ENCODE peak calls at places on chromosomes 16 and 17, in five cellular contexts. O is adrenal gland, T is heart left ventricle, Y is GM06990, K is fibroblast of mammary gland. V is an unnamed sample.

GRCh38 chr17:78883090-78883532 is 19.9 kb downstream of the CEP295NL start:
- DNase-seq in O (no peak), T (no peak), Y (no peak), K (peak), V (no peak)

GRCh38 chr17:46782250-46782953 is 36.1 kb downstream of the WNT3 start:
- DNase-seq in O (no peak), T (no peak), Y (no peak), K (no peak), V (no peak)

GRCh38 chr16:69481901-69482341 is 57.5 kb downstream of the CYB5B start:
- DNase-seq in O (peak), T (peak), Y (no peak), K (peak), V (no peak)

GRCh38 chr17:45231481-45232116 is 9.9 kb downstream of the FMNL1 start:
- DNase-seq in O (no peak), T (no peak), Y (no peak), K (no peak), V (no peak)

GRCh38 chr17:17408236-17408794 is 68.5 kb upstream of the MED9 start:
- DNase-seq in O (no peak), T (no peak), Y (no peak), K (peak), V (no peak)

GRCh38 chr17:21379080-21379711 is 3.0 kb downstream of the KCNJ12 start:
- DNase-seq in O (no peak), T (peak), Y (no peak), K (no peak), V (no peak)

GRCh38 chr17:73188011-73188410 is 4.8 kb upstream of the COG1 start:
- DNase-seq in O (no peak), T (no peak), Y (no peak), K (peak), V (no peak)

GRCh38 chr17:16380640-16381495 is at the start of gene UBB:
- DNase-seq in O (peak), T (peak), Y (peak), K (peak), V (peak)

GRCh38 chr17:66040402-66040801 is 151.5 kb downstream of the CEP112 start:
- DNase-seq in O (no peak), T (no peak), Y (no peak), K (no peak), V (no peak)

GRCh38 chr17:73683788-73684582 is 39.7 kb upstream of the SDK2 start:
- DNase-seq in O (no peak), T (no peak), Y (no peak), K (no peak), V (no peak)

GRCh38 chr16:66954097-66954659 is 6.9 kb upstream of the CES3 start:
- DNase-seq in O (peak), T (no peak), Y (no peak), K (peak), V (no peak)

GRCh38 chr17:47278561-47278960 is 24.9 kb downstream of the ITGB3 start:
- DNase-seq in O (no peak), T (no peak), Y (no peak), K (no peak), V (no peak)

GRCh38 chr17:32936894-32937500 is 9.0 kb downstream of the TMEM98 start:
- DNase-seq in O (peak), T (peak), Y (peak), K (peak), V (peak)

GRCh38 chr17:75891605-75892555 is 4.9 kb downstream of the TRIM65 start:
- DNase-seq in O (no peak), T (no peak), Y (no peak), K (no peak), V (no peak)

GRCh38 chr16:60203525-60204124 is 1469.5 kb upstream of the GOT2 start:
- DNase-seq in O (no peak), T (no peak), Y (no peak), K (peak), V (no peak)
- TF ChIP-seq CTCF in O (peak), T (peak), Y (peak), K (peak), V (no peak)

DNA sequence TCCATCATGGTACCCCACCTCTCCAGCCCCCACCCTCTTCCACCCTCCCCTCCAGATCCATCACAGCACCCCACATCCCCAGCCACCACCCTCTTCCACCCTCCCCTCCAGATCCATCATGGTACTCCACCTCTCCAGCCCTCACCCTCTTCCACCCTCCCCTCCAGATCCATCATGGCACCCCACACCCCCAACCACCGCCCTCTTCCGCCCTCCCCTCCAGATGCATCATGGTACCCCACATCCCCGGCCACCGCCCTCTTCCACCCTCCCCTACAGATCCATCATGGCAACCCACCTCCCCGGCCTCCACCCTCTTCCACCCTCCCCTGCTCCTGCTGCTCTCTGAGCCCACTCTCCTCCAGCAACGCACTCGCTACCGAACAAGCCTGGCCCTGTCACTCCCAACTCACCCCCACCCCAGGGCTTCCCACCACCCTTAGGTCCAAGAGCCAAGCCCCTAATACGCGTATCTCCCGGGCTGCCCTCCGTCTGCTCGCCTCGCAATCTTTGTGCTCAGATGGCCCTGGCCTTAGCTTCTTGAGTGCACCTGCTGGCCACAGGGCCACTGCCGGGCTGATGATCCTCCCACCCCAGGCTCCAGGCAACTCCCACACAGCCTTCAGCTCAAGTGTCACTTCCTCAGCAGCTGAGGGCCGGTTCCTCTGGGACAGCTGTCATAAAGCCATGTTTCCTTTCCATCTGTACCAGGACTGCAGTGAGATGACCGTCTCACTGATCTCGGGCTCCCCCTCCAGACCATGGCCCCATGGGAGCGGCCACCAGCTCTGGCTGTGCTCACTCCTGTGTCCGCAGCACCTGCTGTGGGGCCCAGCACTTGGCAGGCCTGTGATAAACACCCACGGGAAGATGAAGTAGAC is 25.5 kb downstream of the KDM8 start:
- DNase-seq in O (no peak), T (peak), Y (no peak), K (no peak), V (no peak)
- TF ChIP-seq CTCF in O (no peak), T (no peak), Y (no peak), K (no peak), V (no peak)

GRCh38 chr16:68084504-68085258 is 489 bp upstream of the NFATC3 start:
- DNase-seq in O (peak), T (peak), Y (peak), K (peak), V (peak)
- TF ChIP-seq CTCF in O (peak), T (no peak), Y (peak), K (no peak), V (no peak)

GRCh38 chr16:57609541-57610401 is 18.7 kb upstream of the ADGRG1 start:
- DNase-seq in O (peak), T (no peak), Y (peak), K (no peak), V (peak)
- TF ChIP-seq CTCF in O (no peak), T (no peak), Y (peak), K (no peak), V (peak)

DNA sequence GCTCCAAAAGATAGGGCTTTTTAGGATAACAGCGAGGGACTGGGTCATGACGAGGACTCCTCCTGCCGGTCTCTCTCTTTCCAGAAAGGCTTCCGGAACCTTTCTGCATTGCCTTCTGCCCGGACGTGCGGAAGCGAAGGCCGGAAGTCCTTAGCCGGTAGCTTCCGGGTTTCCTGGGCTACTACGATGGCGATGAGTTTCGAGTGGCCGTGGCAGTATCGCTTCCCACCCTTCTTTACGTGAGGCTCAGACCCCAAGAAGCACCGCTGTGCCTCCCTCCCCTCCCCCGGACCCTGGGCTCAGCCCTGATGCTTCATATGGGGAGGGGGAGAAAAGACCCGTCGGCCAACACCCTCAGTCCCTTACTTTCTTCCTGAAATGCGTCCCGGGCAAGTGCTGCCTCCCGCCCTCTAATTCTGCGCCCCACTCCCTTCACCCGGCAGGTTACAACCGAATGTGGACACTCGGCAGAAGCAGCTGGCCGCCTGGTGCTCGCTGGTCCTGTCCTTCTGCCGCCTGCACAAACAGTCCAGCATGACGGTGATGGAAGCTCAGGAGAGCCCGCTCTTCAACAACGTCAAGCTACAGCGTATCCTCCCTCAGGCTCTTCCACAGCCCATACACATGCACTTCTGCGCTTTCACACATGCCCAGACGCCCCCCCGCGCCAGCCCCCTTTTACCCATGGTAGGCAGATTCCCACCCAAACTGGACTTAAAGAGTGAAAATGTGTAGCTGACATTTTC is at the start of gene VPS25:
- DNase-seq in O (peak), T (peak), Y (peak), K (peak), V (peak)
- TF ChIP-seq CTCF in O (no peak), T (no peak), Y (peak), K (peak), V (no peak)

GRCh38 chr17:77111916-77112315 is 28.9 kb upstream of the SEC14L1 start:
- DNase-seq in O (no peak), T (no peak), Y (no peak), K (no peak), V (no peak)

GRCh38 chr17:77107506-77108433 is 33.0 kb upstream of the SEC14L1 start:
- DNase-seq in O (no peak), T (no peak), Y (peak), K (no peak), V (peak)

GRCh38 chr17:77110006-77110374 is 30.8 kb upstream of the SEC14L1 start:
- DNase-seq in O (no peak), T (no peak), Y (peak), K (no peak), V (no peak)

GRCh38 chr17:77106874-77107358 is 33.9 kb upstream of the SEC14L1 start:
- DNase-seq in O (no peak), T (no peak), Y (peak), K (no peak), V (no peak)

GRCh38 chr17:77109159-77110005 is 31.4 kb upstream of the SEC14L1 start:
- DNase-seq in O (no peak), T (no peak), Y (no peak), K (no peak), V (no peak)
- TF ChIP-seq CTCF in O (no peak), T (no peak), Y (no peak), K (no peak), V (no peak)

V was measured in GM12864.